ENCODE peak calls at places on chromosome 22, in seven cellular contexts. F is AG09319; B is HFFc6; V is fibroblast of pulmonary artery; T is neural crest cell; E is CD4-positive, alpha-beta T cell; I is right atrium auricular region. J is an unnamed sample.

GRCh38 chr22:44159811-44160210 is 20.9 kb upstream of the PARVG start:
- DNase-seq in F (no peak), B (no peak), V (no peak), T (no peak), E (no peak), I (no peak), J (no peak)

GRCh38 chr22:32281092-32281491 is 25.9 kb upstream of the SLC5A4 start:
- DNase-seq in F (no peak), B (peak), V (peak), T (no peak), E (no peak), I (no peak), J (no peak)

GRCh38 chr22:38034278-38034882 is 22.8 kb upstream of the PICK1 start:
- DNase-seq in F (peak), B (peak), V (peak), T (no peak), E (no peak), I (peak), J (no peak)

GRCh38 chr22:49760630-49761571 is 66.8 kb downstream of the BRD1 start:
- DNase-seq in F (no peak), B (no peak), V (no peak), T (no peak), E (no peak), I (no peak), J (peak)

GRCh38 chr22:49281467-49282340 is 546.0 kb downstream of the BRD1 start:
- DNase-seq in F (no peak), B (no peak), V (no peak), T (no peak), E (no peak), I (no peak), J (no peak)

GRCh38 chr22:37239336-37240239 is 4.5 kb downstream of the RAC2 start:
- DNase-seq in F (no peak), B (no peak), V (no peak), T (no peak), E (no peak), I (no peak), J (no peak)

GRCh38 chr22:30261134-30261533 is 5.5 kb downstream of the OSM start:
- DNase-seq in F (no peak), B (no peak), V (no peak), T (no peak), E (no peak), I (no peak), J (no peak)

GRCh38 chr22:31329029-31329428 is 17.1 kb downstream of the PATZ1 start:
- DNase-seq in F (no peak), B (peak), V (no peak), T (no peak), E (no peak), I (no peak), J (no peak)

GRCh38 chr22:23207786-23208325 is 27.5 kb downstream of the BCR start:
- DNase-seq in F (no peak), B (no peak), V (no peak), T (no peak), E (no peak), I (no peak), J (no peak)

GRCh38 chr22:21710156-21710555 is 25.4 kb downstream of the YPEL1 start:
- DNase-seq in F (no peak), B (peak), V (no peak), T (no peak), E (no peak), I (no peak), J (no peak)

GRCh38 chr22:48370508-48371325 is 1457.0 kb downstream of the BRD1 start:
- DNase-seq in F (no peak), B (no peak), V (no peak), T (no peak), E (no peak), I (no peak), J (no peak)

GRCh38 chr22:37330200-37331033 is 48.1 kb downstream of the CYTH4 start:
- DNase-seq in F (no peak), B (peak), V (peak), T (peak), E (no peak), I (no peak), J (no peak)

GRCh38 chr22:37742374-37743092 is 45.7 kb downstream of the TRIOBP start:
- DNase-seq in F (peak), B (peak), V (peak), T (no peak), E (no peak), I (no peak), J (no peak)

GRCh38 chr22:40237788-40238424 is 60.2 kb downstream of the TNRC6B start:
- DNase-seq in F (no peak), B (no peak), V (no peak), T (no peak), E (no peak), I (no peak), J (no peak)

GRCh38 chr22:38273135-38273761 is 438 bp upstream of the TMEM184B start:
- DNase-seq in F (no peak), B (no peak), V (no peak), T (no peak), E (no peak), I (no peak), J (no peak)

GRCh38 chr22:35399114-35399677 is 744 bp upstream of the MCM5 start:
- DNase-seq in F (no peak), B (no peak), V (no peak), T (no peak), E (no peak), I (no peak), J (no peak)

GRCh38 chr22:22075382-22076163 is 93.0 kb upstream of the TOP3B start:
- DNase-seq in F (no peak), B (no peak), V (no peak), T (no peak), E (no peak), I (peak), J (no peak)

GRCh38 chr22:23801238-23801821 is 14.6 kb downstream of the SMARCB1 start:
- DNase-seq in F (no peak), B (no peak), V (no peak), T (no peak), E (no peak), I (no peak), J (no peak)

GRCh38 chr22:46797355-46797754 is 34.9 kb downstream of the TBC1D22A start:
- DNase-seq in F (no peak), B (peak), V (peak), T (no peak), E (no peak), I (no peak), J (no peak)
- TF ChIP-seq CTCF in F (no peak), B (peak), V (peak), T (peak), E (no peak), I (no peak), J (no peak)

GRCh38 chr22:47168900-47169800 is 406.7 kb downstream of the TBC1D22A start:
- DNase-seq in F (no peak), B (no peak), V (peak), T (no peak), E (no peak), I (no peak), J (no peak)
- TF ChIP-seq CTCF in F (peak), B (peak), V (peak), T (no peak), E (no peak), I (no peak), J (no peak)

DNA sequence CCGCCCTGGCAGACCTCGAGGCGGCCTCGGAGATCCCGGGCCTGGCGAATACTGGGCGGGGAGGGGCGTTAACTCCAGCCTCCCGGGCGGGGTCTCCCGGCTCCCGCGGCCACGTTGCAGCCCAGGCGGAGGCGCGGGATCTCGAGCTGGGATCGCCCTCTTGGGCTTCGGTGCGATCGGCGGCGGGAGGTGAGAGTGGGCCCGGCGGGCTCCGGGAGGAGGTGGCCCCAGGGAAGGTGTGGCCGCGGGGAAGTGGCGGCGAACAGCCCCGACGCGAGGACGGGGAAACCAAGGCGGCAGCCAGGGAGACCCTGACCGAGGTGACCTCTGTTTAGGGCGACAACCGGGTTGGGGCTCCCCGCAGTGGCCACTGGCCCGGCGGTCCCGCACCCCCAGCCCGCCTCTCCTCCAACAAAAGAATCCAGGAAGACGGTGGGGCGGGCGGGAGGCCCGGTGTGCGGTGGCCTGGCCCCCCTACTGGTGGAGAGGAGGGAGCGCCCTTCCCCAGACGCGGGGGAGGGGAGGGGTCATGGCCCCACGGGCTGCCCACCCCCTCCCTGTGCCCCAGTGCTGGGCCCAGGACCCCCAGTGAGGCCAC is at the start of gene PHETA2:
- DNase-seq in F (no peak), B (no peak), V (peak), T (no peak), E (peak), I (no peak), J (peak)
- TF ChIP-seq CTCF in F (peak), B (peak), V (peak), T (peak), E (peak), I (no peak), J (peak)

GRCh38 chr22:20456064-20456721 is 18.6 kb upstream of the SCARF2 start:
- DNase-seq in F (peak), B (peak), V (peak), T (peak), E (peak), I (peak), J (peak)
- TF ChIP-seq CTCF in F (peak), B (peak), V (peak), T (peak), E (peak), I (peak), J (peak)

DNA sequence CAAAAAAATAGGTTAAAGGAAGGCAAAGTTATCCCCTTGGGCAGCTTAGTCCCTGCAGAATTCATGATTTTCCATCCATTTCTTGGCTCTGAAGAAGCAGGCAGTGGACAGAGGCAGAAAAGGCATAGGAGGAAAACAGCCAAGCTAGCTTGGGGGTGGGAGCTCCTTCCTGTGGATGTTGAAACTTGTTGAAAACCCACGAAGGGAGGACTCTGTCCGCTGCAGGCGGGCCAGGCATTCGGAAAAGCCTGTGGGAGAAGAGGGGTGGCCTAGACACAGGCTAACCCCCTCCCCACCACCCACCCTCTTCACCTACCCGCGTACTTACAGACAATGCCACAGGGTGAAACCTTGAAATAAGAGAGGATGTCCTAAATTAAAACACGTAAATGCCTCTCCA is 72.1 kb downstream of the C22orf31 start:
- DNase-seq in F (no peak), B (no peak), V (peak), T (no peak), E (no peak), I (no peak), J (no peak)
- TF ChIP-seq CTCF in F (no peak), B (no peak), V (no peak), T (no peak), E (no peak), I (no peak), J (no peak)

GRCh38 chr22:28711820-28712777 is 29.5 kb downstream of the CHEK2 start:
- DNase-seq in F (peak), B (peak), V (peak), T (no peak), E (no peak), I (no peak), J (no peak)
- TF ChIP-seq CTCF in F (peak), B (peak), V (peak), T (no peak), E (no peak), I (no peak), J (no peak)

DNA sequence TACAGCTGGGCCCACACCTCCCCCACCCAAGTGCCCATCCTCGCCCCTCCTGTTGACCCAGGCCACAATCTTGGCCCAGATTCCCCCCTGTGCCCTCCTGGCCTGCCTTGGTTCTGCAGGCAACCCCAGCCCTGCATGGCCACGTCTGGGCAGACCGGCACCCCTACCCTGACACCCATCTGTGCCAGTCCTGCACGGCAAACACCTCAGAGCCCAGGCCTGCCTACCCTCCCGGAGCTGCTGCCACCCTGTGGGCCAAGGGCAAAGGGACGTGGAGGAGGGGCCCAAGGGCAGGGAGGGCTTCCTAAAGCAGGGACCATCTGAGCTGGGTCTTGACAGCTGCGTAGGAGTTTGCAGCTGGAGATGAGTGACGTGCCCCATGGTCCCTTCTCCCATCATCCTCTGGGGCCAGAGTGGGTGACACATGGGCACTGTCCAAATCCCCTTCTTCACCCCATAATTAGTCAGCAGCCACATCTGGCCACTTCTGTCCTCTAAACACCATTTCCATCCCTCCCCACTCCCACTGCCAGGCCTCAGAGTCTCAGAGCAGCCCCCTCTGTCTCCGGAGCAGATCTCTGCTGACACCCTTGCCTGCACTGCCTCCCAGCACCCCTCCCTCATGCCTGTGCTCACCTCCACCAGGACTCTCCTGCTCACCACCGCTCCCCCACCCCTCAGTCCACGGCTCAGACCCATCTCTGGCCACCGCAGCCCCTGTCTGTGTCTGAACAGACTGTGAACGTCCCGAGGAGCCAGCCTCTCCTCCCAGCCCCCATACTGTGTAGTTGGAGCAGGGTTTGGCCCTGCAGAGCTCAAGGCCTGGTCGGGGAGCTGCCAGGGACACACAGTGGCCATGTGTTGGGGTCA is 35.6 kb upstream of the PPARA start:
- DNase-seq in F (no peak), B (no peak), V (no peak), T (no peak), E (no peak), I (no peak), J (no peak)
- TF ChIP-seq CTCF in F (no peak), B (no peak), V (no peak), T (no peak), E (no peak), I (no peak), J (no peak)

GRCh38 chr22:33400891-33401290 is 342.7 kb upstream of the SYN3 start:
- DNase-seq in F (no peak), B (no peak), V (no peak), T (no peak), E (no peak), I (no peak), J (no peak)
- TF ChIP-seq CTCF in F (no peak), B (no peak), V (no peak), T (no peak), E (no peak), I (no peak), J (no peak)

GRCh38 chr22:24803064-24803542 is 2.9 kb upstream of the SGSM1 start:
- DNase-seq in F (no peak), B (peak), V (peak), T (peak), E (peak), I (peak), J (peak)
- TF ChIP-seq CTCF in F (peak), B (peak), V (peak), T (peak), E (peak), I (peak), J (peak)

GRCh38 chr22:17788023-17788330 is 13.7 kb upstream of the BID start:
- DNase-seq in F (no peak), B (no peak), V (no peak), T (no peak), E (no peak), I (no peak), J (no peak)

GRCh38 chr22:17787159-17788022 is 13.1 kb upstream of the BID start:
- DNase-seq in F (no peak), B (no peak), V (no peak), T (no peak), E (no peak), I (no peak), J (no peak)

GRCh38 chr22:17786435-17787158 is 12.3 kb upstream of the BID start:
- DNase-seq in F (no peak), B (peak), V (peak), T (peak), E (no peak), I (peak), J (no peak)

GRCh38 chr22:17789379-17790200 is 15.3 kb upstream of the BID start:
- DNase-seq in F (no peak), B (no peak), V (no peak), T (no peak), E (no peak), I (no peak), J (no peak)

GRCh38 chr22:17788528-17789378 is 14.5 kb upstream of the BID start:
- DNase-seq in F (no peak), B (no peak), V (no peak), T (no peak), E (no peak), I (no peak), J (no peak)
- TF ChIP-seq CTCF in F (no peak), B (no peak), V (no peak), T (no peak), E (no peak), I (no peak), J (no peak)